ENCODE peak calls at places on chromosomes 5 and 9, in five cellular contexts. V is activated T-cell treated with anti-CD3 and anti-CD28 coated beads, Interleukin-2, amount 50 U/mL, for 48 hours; B is breast epithelium; N is SK-N-SH; J is NCI-H1092 treated with DMSO at 0.1 percent for 48 hours. Y is an unnamed sample.

GRCh38 chr9:107737987-107738743 is 248.6 kb upstream of the KLF4 start:
- DNase-seq in V (no peak), B (no peak), N (no peak), J (peak; percentile 18), Y (no peak)

GRCh38 chr5:25334288-25334790 is 689.6 kb upstream of the CDH10 start:
- DNase-seq in V (no peak), B (no peak), N (no peak), J (no peak), Y (no peak)

GRCh38 chr5:79235222-79235577 is 731 bp upstream of the JMY start:
- DNase-seq in V (no peak), B (no peak), N (no peak), J (no peak), Y (no peak)

GRCh38 chr5:147576646-147577535 is 67.0 kb upstream of the DPYSL3 start:
- DNase-seq in V (peak; percentile 64), B (peak; percentile 68), N (peak; percentile 49), J (no peak), Y (peak; percentile 27)

GRCh38 chr9:137270929-137271695 is 6.4 kb upstream of the TOR4A start:
- DNase-seq in V (no peak), B (no peak), N (no peak), J (no peak), Y (no peak)

GRCh38 chr5:173051746-173052145 is 4.4 kb upstream of the CREBRF start:
- DNase-seq in V (no peak), B (no peak), N (no peak), J (no peak), Y (no peak)

GRCh38 chr5:6675784-6676499 is 37.3 kb upstream of the TENT4A start:
- DNase-seq in V (no peak), B (no peak), N (no peak), J (no peak), Y (no peak)

GRCh38 chr5:159921721-159922120 is 5.4 kb downstream of the ADRA1B start:
- DNase-seq in V (no peak), B (no peak), N (no peak), J (no peak), Y (no peak)

GRCh38 chr5:20974423-20974822 is 986.4 kb upstream of the CDH18 start:
- DNase-seq in V (no peak), B (no peak), N (no peak), J (peak; percentile 20), Y (no peak)

GRCh38 chr5:150022163-150022540 is 21.6 kb downstream of the HMGXB3 start:
- DNase-seq in V (no peak), B (no peak), N (no peak), J (no peak), Y (no peak)

GRCh38 chr9:138049779-138050471 is 172.3 kb downstream of the CACNA1B start:
- DNase-seq in V (no peak), B (no peak), N (peak; percentile 21), J (no peak), Y (peak; percentile 8)